ENCODE peak calls at places on chromosomes 16 and 17, in six cellular contexts. H is Peyer's patch, X is right lobe of liver, R is thyroid gland, C is A549, A is body of pancreas. N is an unnamed sample.

GRCh38 chr17:17515921-17516295 is 19.7 kb upstream of the RASD1 start:
- DNase-seq in A (peak), R (no peak), H (no peak), C (no peak), X (no peak), N (no peak)

GRCh38 chr16:27759301-27759871 is 209.4 kb downstream of the KATNIP start:
- DNase-seq in H (no peak), C (no peak), X (no peak), A (no peak), R (no peak), N (no peak)

GRCh38 chr17:60169921-60170817 is 20.4 kb downstream of the CA4 start:
- DNase-seq in C (no peak), H (no peak), X (no peak), A (no peak), R (no peak), N (no peak)

GRCh38 chr16:23140082-23140481 is 9.2 kb downstream of the USP31 start:
- DNase-seq in H (no peak), A (no peak), R (no peak), C (no peak), X (no peak), N (no peak)

GRCh38 chr17:7176107-7176851 is 2.9 kb downstream of the ASGR1 start:
- DNase-seq in R (no peak), X (no peak), A (no peak), C (no peak), H (no peak), N (no peak)

GRCh38 chr16:4064950-4065352 is 51.3 kb downstream of the ADCY9 start:
- DNase-seq in C (no peak), H (no peak), A (no peak), R (no peak), X (peak), N (no peak)

GRCh38 chr17:77424585-77425344 is 284.0 kb downstream of the SEC14L1 start:
- DNase-seq in H (peak), X (peak), A (peak), C (no peak), R (peak), N (no peak)

GRCh38 chr16:4465977-4466779 is 8.2 kb downstream of the NMRAL1 start:
- DNase-seq in R (no peak), H (peak), A (peak), C (no peak), X (no peak), N (no peak)

GRCh38 chr17:68462381-68463210 is 5.3 kb upstream of the WIPI1 start:
- DNase-seq in A (peak), X (peak), C (peak), R (peak), H (peak), N (no peak)

GRCh38 chr17:15651001-15651582 is 31.6 kb upstream of the FBXW10B start:
- DNase-seq in A (no peak), X (no peak), H (no peak), C (no peak), R (peak), N (no peak)

GRCh38 chr17:50110591-50111349 is 15.6 kb downstream of the PDK2 start:
- DNase-seq in C (no peak), X (peak), H (no peak), A (peak), R (no peak), N (no peak)

GRCh38 chr17:44467108-44467507 is 36.1 kb downstream of the GPATCH8 start:
- DNase-seq in C (no peak), R (no peak), H (no peak), A (no peak), X (no peak), N (no peak)

GRCh38 chr17:1709403-1709891 is 730 bp downstream of the TLCD2 start:
- DNase-seq in H (no peak), A (no peak), X (no peak), C (no peak), R (no peak), N (no peak)

GRCh38 chr16:11168386-11169065 is 87.5 kb downstream of the SOCS1 start:
- DNase-seq in C (no peak), A (no peak), R (no peak), X (no peak), H (no peak), N (no peak)

GRCh38 chr16:79217375-79218011 is 383.0 kb downstream of the MAF start:
- DNase-seq in A (no peak), R (no peak), H (no peak), X (no peak), C (no peak), N (no peak)

GRCh38 chr17:48611213-48611612 is 396 bp upstream of the HOXB7 start:
- DNase-seq in H (no peak), A (no peak), X (no peak), C (peak), R (no peak), N (no peak)

DNA sequence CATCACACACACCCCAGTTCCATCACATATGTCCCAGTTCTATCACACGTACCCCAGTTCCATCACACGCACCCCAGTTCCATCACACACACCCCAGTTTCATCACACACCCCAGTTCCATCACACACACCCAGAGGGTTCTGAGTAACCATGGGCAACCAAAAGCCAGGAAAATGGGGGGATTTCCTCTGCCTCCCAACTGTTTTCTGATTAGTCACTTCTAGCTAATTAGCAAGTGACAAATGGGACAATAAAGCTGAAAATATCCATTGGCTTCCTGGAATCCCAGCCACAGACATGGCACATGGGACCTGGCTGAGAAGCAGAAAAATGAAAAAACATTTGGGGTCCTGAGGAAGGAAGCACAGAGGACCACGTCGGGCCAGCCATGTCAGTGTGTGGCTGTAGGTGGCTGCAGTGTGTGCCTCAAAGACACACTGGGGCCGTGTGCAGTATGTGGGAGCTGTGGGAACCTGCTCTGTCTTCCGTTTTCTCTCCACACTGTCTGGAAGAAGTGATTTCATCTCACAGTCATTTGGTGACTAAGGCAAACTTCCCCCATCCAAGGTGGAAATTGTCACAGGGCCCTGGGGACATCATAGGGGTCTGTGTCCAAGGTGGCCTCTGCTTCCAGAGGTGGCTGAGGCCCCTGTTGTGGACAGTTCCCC is 106.7 kb downstream of the CMIP start:
- DNase-seq in H (no peak), C (no peak), X (no peak), A (no peak), R (no peak), N (no peak)
- TF ChIP-seq CTCF in H (no peak), C (no peak), X (no peak), A (no peak), R (no peak), N (no peak)

GRCh38 chr17:73759324-73760185 is 115.3 kb upstream of the SDK2 start:
- DNase-seq in R (no peak), C (no peak), H (no peak), A (no peak), X (no peak), N (no peak)
- TF ChIP-seq POLR2A in R (no peak), C (no peak), H (no peak), A (no peak), X (no peak), N (no peak)

DNA sequence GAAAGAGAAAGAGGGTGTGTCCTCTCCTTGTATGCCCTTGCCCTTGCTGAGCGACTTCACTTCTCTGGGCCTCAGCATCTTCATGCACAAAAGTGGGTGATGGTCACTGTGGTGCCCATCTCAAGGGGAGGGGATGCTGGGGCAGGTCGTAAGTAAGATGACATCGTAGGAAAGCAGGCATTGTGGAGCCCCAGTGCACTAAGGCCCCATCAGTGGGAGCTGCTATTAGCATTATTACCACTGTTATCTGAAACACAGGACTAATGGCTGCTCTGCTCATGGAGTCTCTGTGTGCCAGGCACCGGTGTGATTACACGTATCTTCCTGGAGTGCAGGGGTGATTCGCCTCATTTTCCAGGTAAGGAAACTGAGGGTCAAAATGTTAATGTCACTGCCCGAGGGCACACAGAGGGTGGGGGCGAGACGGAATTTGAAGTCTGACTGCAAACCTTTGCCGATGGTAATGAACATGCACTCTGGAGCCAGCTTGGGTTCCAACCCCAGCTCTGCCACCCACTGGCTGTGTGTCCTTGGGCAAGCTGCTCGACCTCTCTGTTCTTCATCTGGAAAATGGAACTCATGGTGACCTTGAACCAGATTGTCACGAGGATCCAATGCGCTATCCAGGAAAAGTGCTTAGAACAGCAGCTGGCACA is 63.2 kb upstream of the GSE1 start:
- DNase-seq in A (no peak), R (no peak), X (no peak), H (no peak), C (no peak), N (no peak)
- TF ChIP-seq CTCF in A (no peak), R (no peak), X (no peak), H (no peak), C (no peak), N (no peak)

GRCh38 chr17:11391134-11391533 is 150.1 kb downstream of the SHISA6 start:
- DNase-seq in H (no peak), R (no peak), X (no peak), A (peak), C (no peak), N (no peak)
- TF ChIP-seq POLR2A in H (no peak), R (no peak), X (no peak), A (no peak), C (no peak), N (no peak)

DNA sequence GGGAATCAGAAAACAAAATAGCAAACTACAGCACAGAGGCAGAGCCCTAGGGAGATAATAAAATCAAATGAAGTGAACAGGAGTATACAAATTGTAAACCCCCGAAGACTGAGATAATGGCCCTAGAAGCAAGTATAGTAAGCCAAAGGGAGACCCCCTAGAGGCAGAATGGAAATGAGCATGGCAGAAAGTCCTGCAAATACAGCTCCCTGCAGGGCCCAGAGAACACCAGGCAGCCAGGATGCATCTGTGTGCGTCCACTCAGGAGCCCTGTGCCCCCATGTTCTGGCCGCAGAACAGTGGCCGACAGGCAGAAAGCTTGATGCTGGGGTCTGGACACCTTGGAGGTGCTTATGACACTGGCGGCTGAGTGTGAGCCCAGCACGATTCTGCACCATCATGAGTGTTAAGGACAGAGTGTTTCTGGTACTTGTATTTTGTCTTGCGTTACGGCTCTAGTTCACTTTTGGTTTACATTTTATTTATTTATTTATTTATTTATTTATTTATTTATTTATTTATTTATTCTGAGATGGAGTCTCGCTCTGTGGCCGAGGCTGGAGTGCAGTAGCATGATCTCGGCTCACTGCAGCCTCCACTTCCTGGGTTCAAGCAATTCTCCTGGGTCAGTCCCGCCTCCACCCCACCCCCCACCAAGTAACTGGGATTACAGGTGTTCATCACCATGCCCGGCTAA is 48.7 kb downstream of the RGS9 start:
- DNase-seq in H (no peak), R (no peak), A (no peak), X (no peak), C (no peak), N (no peak)
- TF ChIP-seq CTCF in H (no peak), R (no peak), A (no peak), X (no peak), C (no peak), N (no peak)

GRCh38 chr16:66881014-66881417 is 701 bp downstream of the PDP2 start:
- DNase-seq in R (no peak), C (no peak), X (no peak), A (no peak), H (peak), N (no peak)
- TF ChIP-seq POLR2A in R (no peak), C (no peak), X (no peak), A (no peak), H (no peak), N (no peak)